ENCODE peak calls at places on chromosomes 16 and 17, in five cellular contexts. One of them, this sample, is unnamed.

GRCh38 chr16:27317738-27318398 is 4.1 kb downstream of the IL4R start:
- DNase-seq in OCI-LY7: no peak
- DNase-seq in IMR-90: no peak
- DNase-seq in aorta: no peak
- DNase-seq in SJSA1: no peak
- DNase-seq in this sample: no peak

GRCh38 chr16:67530013-67530939 is 1.6 kb downstream of the RIPOR1 start:
- DNase-seq in OCI-LY7: peak
- DNase-seq in IMR-90: peak
- DNase-seq in aorta: peak
- DNase-seq in SJSA1: peak
- DNase-seq in this sample: peak

GRCh38 chr16:79509221-79509631 is 91.3 kb downstream of the MAF start:
- DNase-seq in OCI-LY7: no peak
- DNase-seq in IMR-90: no peak
- DNase-seq in aorta: peak
- DNase-seq in SJSA1: no peak
- DNase-seq in this sample: no peak

GRCh38 chr17:19538095-19539039 is 4.7 kb downstream of the SLC47A1 start:
- DNase-seq in OCI-LY7: peak
- DNase-seq in IMR-90: no peak
- DNase-seq in aorta: no peak
- DNase-seq in SJSA1: no peak
- DNase-seq in this sample: no peak

GRCh38 chr16:86396918-86397317 is 113.4 kb upstream of the FOXF1 start:
- DNase-seq in OCI-LY7: no peak
- DNase-seq in IMR-90: peak
- DNase-seq in aorta: no peak
- DNase-seq in SJSA1: peak
- DNase-seq in this sample: no peak

GRCh38 chr16:81279375-81279774 is 35.4 kb upstream of the GAN start:
- DNase-seq in OCI-LY7: no peak
- DNase-seq in IMR-90: peak
- DNase-seq in aorta: no peak
- DNase-seq in SJSA1: no peak
- DNase-seq in this sample: no peak

GRCh38 chr17:38922538-38923291 is 2.7 kb upstream of the LASP1NB start:
- DNase-seq in OCI-LY7: no peak
- DNase-seq in IMR-90: peak
- DNase-seq in aorta: peak
- DNase-seq in SJSA1: peak
- DNase-seq in this sample: peak

GRCh38 chr16:72787519-72788268 is 260.2 kb downstream of the ZFHX3 start:
- DNase-seq in OCI-LY7: no peak
- DNase-seq in IMR-90: peak
- DNase-seq in aorta: peak
- DNase-seq in SJSA1: peak
- DNase-seq in this sample: peak

GRCh38 chr16:67357561-67357960 is 30.9 kb downstream of the LRRC36 start:
- DNase-seq in OCI-LY7: no peak
- DNase-seq in IMR-90: no peak
- DNase-seq in aorta: no peak
- DNase-seq in SJSA1: no peak
- DNase-seq in this sample: no peak

GRCh38 chr17:4838306-4838785 is 5.2 kb downstream of the MINK1 start:
- DNase-seq in OCI-LY7: no peak
- DNase-seq in IMR-90: no peak
- DNase-seq in aorta: no peak
- DNase-seq in SJSA1: no peak
- DNase-seq in this sample: no peak

GRCh38 chr16:70635356-70636016 is 10.9 kb upstream of the IL34 start:
- DNase-seq in OCI-LY7: no peak
- DNase-seq in IMR-90: peak
- DNase-seq in aorta: peak
- DNase-seq in SJSA1: no peak
- DNase-seq in this sample: no peak

GRCh38 chr17:289409-289808 is 63.2 kb downstream of the RPH3AL start:
- DNase-seq in OCI-LY7: no peak
- DNase-seq in IMR-90: no peak
- DNase-seq in aorta: peak
- DNase-seq in SJSA1: peak
- DNase-seq in this sample: no peak

GRCh38 chr17:32584792-32585191 is 98.0 kb downstream of the CDK5R1 start:
- DNase-seq in OCI-LY7: no peak
- DNase-seq in IMR-90: no peak
- DNase-seq in aorta: no peak
- DNase-seq in SJSA1: no peak
- DNase-seq in this sample: no peak

GRCh38 chr16:1924095-1924494 is 5.9 kb upstream of the HS3ST6 start:
- DNase-seq in OCI-LY7: no peak
- DNase-seq in IMR-90: no peak
- DNase-seq in aorta: no peak
- DNase-seq in SJSA1: no peak
- DNase-seq in this sample: no peak
- H3K4me3 ChIP-seq in OCI-LY7: no peak
- H3K4me3 ChIP-seq in IMR-90: no peak
- H3K4me3 ChIP-seq in aorta: no peak
- H3K4me3 ChIP-seq in SJSA1: no peak
- H3K4me3 ChIP-seq in this sample: no peak

DNA sequence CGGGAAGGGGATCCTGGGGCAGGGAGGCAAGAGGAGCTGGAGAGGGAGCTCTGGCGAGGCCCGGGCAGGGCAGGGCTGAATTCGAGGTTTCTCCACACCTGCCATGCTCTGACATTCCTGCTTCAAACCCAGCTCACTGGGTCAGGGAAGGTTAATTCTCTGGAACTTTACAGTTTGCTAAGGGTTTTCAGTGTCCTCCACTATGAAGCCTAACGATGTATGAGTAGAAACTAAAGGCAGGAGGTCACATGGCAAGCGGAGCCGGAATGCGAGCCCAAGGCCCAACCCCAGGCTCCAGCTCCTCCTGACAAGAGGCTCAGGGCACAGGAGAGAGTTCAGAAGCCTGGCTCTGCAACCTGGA is 29.2 kb downstream of the DCAKD start:
- DNase-seq in OCI-LY7: no peak
- DNase-seq in IMR-90: no peak
- DNase-seq in aorta: no peak
- DNase-seq in SJSA1: no peak
- DNase-seq in this sample: no peak
- H3K4me3 ChIP-seq in OCI-LY7: no peak
- H3K4me3 ChIP-seq in IMR-90: no peak
- H3K4me3 ChIP-seq in aorta: no peak
- H3K4me3 ChIP-seq in SJSA1: no peak
- H3K4me3 ChIP-seq in this sample: no peak

GRCh38 chr17:9003355-9004131 is 17.8 kb upstream of the NTN1 start:
- DNase-seq in OCI-LY7: no peak
- DNase-seq in IMR-90: no peak
- DNase-seq in aorta: no peak
- DNase-seq in SJSA1: no peak
- DNase-seq in this sample: no peak
- H3K4me3 ChIP-seq in OCI-LY7: no peak
- H3K4me3 ChIP-seq in IMR-90: no peak
- H3K4me3 ChIP-seq in aorta: peak
- H3K4me3 ChIP-seq in SJSA1: peak
- H3K4me3 ChIP-seq in this sample: no peak

DNA sequence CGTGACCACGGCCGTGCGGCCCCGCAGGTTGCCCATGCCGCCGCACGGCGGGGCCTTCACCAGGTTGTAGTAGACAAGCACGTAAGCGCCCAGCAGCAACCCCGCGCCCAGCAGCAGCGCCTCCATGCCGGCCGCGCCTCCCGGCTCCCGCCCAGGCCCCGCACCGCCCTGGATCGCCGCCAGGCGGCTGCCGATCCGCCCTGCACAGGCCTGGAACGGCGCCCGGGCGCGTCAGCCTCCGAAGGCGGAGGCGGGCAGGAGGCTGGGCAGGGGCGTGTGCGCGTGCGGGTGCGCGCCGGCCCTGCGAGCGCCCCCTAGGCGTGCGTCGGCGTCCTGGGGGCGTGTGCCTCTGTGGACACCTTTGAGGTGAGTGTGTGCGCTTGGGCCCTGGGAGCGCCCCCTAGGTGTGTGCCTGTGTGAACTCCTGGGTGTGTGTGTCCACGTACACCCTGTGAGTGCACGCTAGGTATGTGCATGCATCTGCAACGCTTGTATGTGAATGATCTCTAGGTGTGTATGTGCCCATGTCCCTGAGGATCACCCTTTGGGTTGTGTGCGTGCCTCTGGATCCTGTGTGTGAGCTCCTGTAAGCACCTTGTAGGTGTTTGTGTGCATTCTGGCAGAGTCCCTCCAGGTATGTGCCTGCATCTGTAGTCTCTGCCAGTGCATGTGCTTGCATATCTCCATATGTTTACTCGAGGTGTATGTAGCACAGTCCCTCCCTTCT is at the start of gene DHRS13:
- DNase-seq in OCI-LY7: peak
- DNase-seq in IMR-90: peak
- DNase-seq in aorta: peak
- DNase-seq in SJSA1: peak
- DNase-seq in this sample: peak
- H3K4me3 ChIP-seq in OCI-LY7: peak
- H3K4me3 ChIP-seq in IMR-90: peak
- H3K4me3 ChIP-seq in aorta: peak
- H3K4me3 ChIP-seq in SJSA1: peak
- H3K4me3 ChIP-seq in this sample: peak

DNA sequence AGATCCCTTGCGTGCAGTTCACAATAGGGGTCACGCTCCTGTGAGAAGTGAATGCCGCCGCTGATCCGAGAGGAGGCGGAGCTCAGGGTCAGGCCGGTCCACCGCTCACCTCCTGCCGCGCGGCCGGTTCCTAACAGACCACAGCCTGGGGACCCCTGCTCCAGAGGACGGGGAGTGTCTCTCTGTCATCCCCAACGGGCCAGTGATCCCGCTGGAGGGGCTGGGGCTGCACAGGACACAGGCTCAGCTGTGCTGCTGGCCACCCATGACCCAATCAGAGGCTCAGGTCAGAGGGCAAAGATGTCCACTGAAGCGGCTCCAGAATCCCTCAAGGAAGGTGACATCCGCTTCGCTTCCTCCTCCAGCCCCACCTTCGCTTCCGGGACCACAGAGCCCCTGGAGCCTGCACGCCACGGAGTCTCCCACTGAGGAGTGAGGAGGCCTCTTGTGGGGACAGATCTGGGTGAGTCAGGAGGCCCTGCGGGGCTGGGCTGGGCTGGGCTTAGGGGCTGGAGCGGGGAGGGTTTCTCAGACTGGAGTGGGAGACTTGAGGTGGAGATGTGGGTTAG is 115.4 kb downstream of the METRNL start:
- DNase-seq in OCI-LY7: no peak
- DNase-seq in IMR-90: no peak
- DNase-seq in aorta: peak
- DNase-seq in SJSA1: peak
- DNase-seq in this sample: peak
- H3K4me3 ChIP-seq in OCI-LY7: no peak
- H3K4me3 ChIP-seq in IMR-90: no peak
- H3K4me3 ChIP-seq in aorta: no peak
- H3K4me3 ChIP-seq in SJSA1: no peak
- H3K4me3 ChIP-seq in this sample: no peak

GRCh38 chr16:280991-281659 is 734 bp downstream of the ARHGDIG start:
- DNase-seq in OCI-LY7: no peak
- DNase-seq in IMR-90: no peak
- DNase-seq in aorta: no peak
- DNase-seq in SJSA1: no peak
- DNase-seq in this sample: no peak
- H3K4me3 ChIP-seq in OCI-LY7: no peak
- H3K4me3 ChIP-seq in IMR-90: no peak
- H3K4me3 ChIP-seq in aorta: no peak
- H3K4me3 ChIP-seq in SJSA1: no peak
- H3K4me3 ChIP-seq in this sample: no peak

GRCh38 chr17:7023576-7024401 is 939 bp downstream of the BCL6B start:
- DNase-seq in OCI-LY7: peak
- DNase-seq in IMR-90: peak
- DNase-seq in aorta: peak
- DNase-seq in SJSA1: no peak
- DNase-seq in this sample: peak
- H3K4me3 ChIP-seq in OCI-LY7: no peak
- H3K4me3 ChIP-seq in IMR-90: peak
- H3K4me3 ChIP-seq in aorta: no peak
- H3K4me3 ChIP-seq in SJSA1: no peak
- H3K4me3 ChIP-seq in this sample: peak

DNA sequence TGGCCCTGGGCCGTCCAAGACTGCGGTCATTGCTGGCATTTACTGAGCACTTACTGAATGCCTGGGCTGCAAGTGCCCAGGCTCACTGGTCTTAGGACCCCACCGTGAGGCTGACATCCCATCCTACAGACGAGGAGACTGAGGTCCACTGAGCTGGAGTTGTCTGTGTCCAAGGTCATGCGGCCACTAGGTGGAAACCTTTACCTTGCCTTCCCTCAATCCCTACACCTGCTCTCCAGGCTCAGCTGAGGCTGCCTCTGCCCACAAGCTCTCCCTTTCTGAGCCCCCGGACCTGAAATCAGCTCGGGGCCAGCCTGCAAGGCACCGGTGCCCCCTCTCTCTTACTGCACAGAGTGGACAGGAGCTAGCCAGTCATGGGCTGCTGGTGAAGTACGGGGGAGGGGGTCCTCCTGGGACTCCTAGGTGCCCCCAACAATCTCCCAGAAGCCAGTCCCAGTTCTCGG is 1.5 kb downstream of the CASKIN1 start:
- DNase-seq in OCI-LY7: peak
- DNase-seq in IMR-90: peak
- DNase-seq in aorta: no peak
- DNase-seq in SJSA1: no peak
- DNase-seq in this sample: no peak
- H3K4me3 ChIP-seq in OCI-LY7: no peak
- H3K4me3 ChIP-seq in IMR-90: no peak
- H3K4me3 ChIP-seq in aorta: no peak
- H3K4me3 ChIP-seq in SJSA1: no peak
- H3K4me3 ChIP-seq in this sample: no peak

This sample was measured in kidney.